ENCODE peak calls at places on chromosome 18, in six cellular contexts. F is T-helper 1 cell, B is NCI-H1417, E is IMR-90, G is NCI-H69, L is AG20443. R is an unnamed sample.

GRCh38 chr18:68985172-68985820 is 187.4 kb downstream of the CCDC102B start:
- DNase-seq in F (no peak), B (no peak), E (no peak), G (no peak), L (no peak), R (no peak)

GRCh38 chr18:35934891-35935290 is 37.6 kb upstream of the RMP24 start:
- DNase-seq in F (no peak), B (no peak), E (no peak), G (no peak), L (no peak), R (no peak)

GRCh38 chr18:79479114-79479760 is 83.5 kb downstream of the NFATC1 start:
- DNase-seq in F (no peak), B (no peak), E (no peak), G (no peak), L (no peak), R (no peak)

GRCh38 chr18:58087928-58088722 is 44.1 kb downstream of the NEDD4L start:
- DNase-seq in F (no peak), B (no peak), E (peak), G (peak), L (no peak), R (no peak)

GRCh38 chr18:78768655-78769501 is 210.7 kb upstream of the SALL3 start:
- DNase-seq in F (no peak), B (no peak), E (no peak), G (peak), L (no peak), R (no peak)

GRCh38 chr18:45173327-45173726 is 441.9 kb upstream of the SLC14A2 start:
- DNase-seq in F (no peak), B (no peak), E (no peak), G (no peak), L (no peak), R (no peak)

GRCh38 chr18:75029456-75029855 is 179.5 kb downstream of the PTGR3 start:
- DNase-seq in F (no peak), B (no peak), E (no peak), G (no peak), L (no peak), R (no peak)

GRCh38 chr18:10391506-10391905 is 62.9 kb upstream of the APCDD1 start:
- DNase-seq in F (no peak), B (no peak), E (no peak), G (no peak), L (no peak), R (no peak)

GRCh38 chr18:74951165-74951760 is 257.7 kb downstream of the PTGR3 start:
- DNase-seq in F (peak), B (no peak), E (peak), G (peak), L (peak), R (no peak)

GRCh38 chr18:49892148-49892924 is 79.0 kb upstream of the ACAA2 start:
- DNase-seq in F (no peak), B (no peak), E (peak), G (no peak), L (no peak), R (no peak)

GRCh38 chr18:59197636-59198035 is 22.3 kb upstream of the GRP start:
- DNase-seq in F (no peak), B (no peak), E (no peak), G (no peak), L (no peak), R (no peak)

GRCh38 chr18:74290831-74291770 is 662 bp downstream of the CYB5A start:
- DNase-seq in F (peak), B (peak), E (no peak), G (peak), L (no peak), R (no peak)

GRCh38 chr18:59691046-59691395 is 6.2 kb downstream of the CCBE1 start:
- DNase-seq in F (no peak), B (peak), E (peak), G (peak), L (no peak), R (no peak)

GRCh38 chr18:48581941-48582340 is 43.1 kb downstream of the CTIF start:
- DNase-seq in F (no peak), B (no peak), E (no peak), G (no peak), L (no peak), R (no peak)

GRCh38 chr18:80229342-80229741 is 18.0 kb downstream of the PARD6G start:
- DNase-seq in F (no peak), B (no peak), E (no peak), G (no peak), L (no peak), R (no peak)

GRCh38 chr18:35019929-35020328 is 21.3 kb upstream of the MAPRE2 start:
- DNase-seq in F (no peak), B (no peak), E (peak), G (no peak), L (no peak), R (no peak)

GRCh38 chr18:50340078-50340477 is 34.8 kb upstream of the SKA1 start:
- DNase-seq in F (no peak), B (no peak), E (no peak), G (peak), L (no peak), R (no peak)

GRCh38 chr18:14189858-14190257 is 57.6 kb upstream of the ZNF519 start:
- DNase-seq in F (no peak), B (no peak), E (no peak), G (no peak), L (no peak), R (no peak)

GRCh38 chr18:58223717-58224424 is 179.8 kb downstream of the NEDD4L start:
- DNase-seq in F (no peak), B (peak), E (peak), G (peak), L (peak), R (no peak)

GRCh38 chr18:49921278-49922037 is 108.1 kb upstream of the ACAA2 start:
- DNase-seq in F (no peak), B (no peak), E (no peak), G (no peak), L (peak), R (no peak)

GRCh38 chr18:9193031-9193430 is 56.5 kb downstream of the ANKRD12 start:
- DNase-seq in F (no peak), B (no peak), E (no peak), G (no peak), L (no peak), R (no peak)

GRCh38 chr18:74715306-74715705 is 117.6 kb downstream of the ZNF407 start:
- DNase-seq in F (no peak), B (no peak), E (no peak), G (peak), L (no peak), R (peak)

GRCh38 chr18:31783059-31783458 is 22.4 kb upstream of the SLC25A52 start:
- DNase-seq in F (no peak), B (no peak), E (no peak), G (no peak), L (no peak), R (no peak)

GRCh38 chr18:48781041-48781989 is 169.4 kb downstream of the SMAD7 start:
- DNase-seq in F (no peak), B (no peak), E (peak), G (peak), L (peak), R (peak)

GRCh38 chr18:12408247-12408869 is 629 bp downstream of the PRELID3A start:
- DNase-seq in F (no peak), B (peak), E (no peak), G (peak), L (no peak), R (no peak)

GRCh38 chr18:28855524-28855923 is 678.6 kb upstream of the CDH2 start:
- DNase-seq in F (no peak), B (no peak), E (peak), G (no peak), L (peak), R (no peak)

GRCh38 chr18:14974088-14974487 is 226.1 kb downstream of the ANKRD30B start:
- DNase-seq in F (no peak), B (no peak), E (no peak), G (no peak), L (no peak), R (no peak)

GRCh38 chr18:27419646-27420045 is 234.5 kb upstream of the CHST9 start:
- DNase-seq in F (no peak), B (no peak), E (no peak), G (no peak), L (no peak), R (no peak)

GRCh38 chr18:48943333-48943732 is 7.4 kb downstream of the SMAD7 start:
- DNase-seq in F (no peak), B (no peak), E (no peak), G (peak), L (no peak), R (no peak)

GRCh38 chr18:6219116-6219717 is 195.5 kb downstream of the L3MBTL4 start:
- DNase-seq in F (no peak), B (peak), E (peak), G (peak), L (peak), R (no peak)

GRCh38 chr18:49845629-49846252 is 32.4 kb upstream of the ACAA2 start:
- DNase-seq in F (no peak), B (no peak), E (no peak), G (peak), L (no peak), R (no peak)

GRCh38 chr18:59760212-59760997 is 63.2 kb upstream of the CCBE1 start:
- DNase-seq in F (no peak), B (no peak), E (no peak), G (no peak), L (no peak), R (no peak)

GRCh38 chr18:76922107-76922506 is 99.8 kb downstream of the ZNF236 start:
- DNase-seq in F (peak), B (peak), E (peak), G (peak), L (peak), R (peak)